ENCODE peak calls at places on chromosomes 2 and 18, in five cellular contexts. One of them, this sample, is unnamed.

GRCh38 chr2:24871852-24872323 is 48.1 kb downstream of the ADCY3 start:
- DNase-seq in pancreas: no peak
- DNase-seq in HFFc6: no peak
- DNase-seq in fibroblast of lung: no peak
- DNase-seq in epithelial cell of esophagus: no peak
- DNase-seq in this sample: no peak

GRCh38 chr2:26172866-26173595 is at the start of gene GAREM2:
- DNase-seq in epithelial cell of esophagus: no peak
- DNase-seq in pancreas: no peak
- DNase-seq in fibroblast of lung: no peak
- DNase-seq in HFFc6: no peak
- DNase-seq in this sample: peak

GRCh38 chr18:35816003-35816402 is 156.5 kb upstream of the RMP24 start:
- DNase-seq in epithelial cell of esophagus: no peak
- DNase-seq in HFFc6: no peak
- DNase-seq in pancreas: no peak
- DNase-seq in fibroblast of lung: no peak
- DNase-seq in this sample: no peak

GRCh38 chr18:79848294-79848578 is 50.5 kb downstream of the KCNG2 start:
- DNase-seq in HFFc6: no peak
- DNase-seq in pancreas: no peak
- DNase-seq in fibroblast of lung: no peak
- DNase-seq in epithelial cell of esophagus: no peak
- DNase-seq in this sample: no peak

GRCh38 chr2:176582183-176582582 is 312.9 kb downstream of the MTX2 start:
- DNase-seq in HFFc6: no peak
- DNase-seq in epithelial cell of esophagus: no peak
- DNase-seq in pancreas: no peak
- DNase-seq in fibroblast of lung: peak
- DNase-seq in this sample: no peak

GRCh38 chr18:47036298-47036874 is 965 bp upstream of the ELOA2 start:
- DNase-seq in HFFc6: peak
- DNase-seq in epithelial cell of esophagus: peak
- DNase-seq in fibroblast of lung: peak
- DNase-seq in pancreas: no peak
- DNase-seq in this sample: no peak

GRCh38 chr2:179613701-179614100 is 247.7 kb downstream of the ZNF385B start:
- DNase-seq in HFFc6: peak
- DNase-seq in epithelial cell of esophagus: peak
- DNase-seq in fibroblast of lung: peak
- DNase-seq in pancreas: no peak
- DNase-seq in this sample: no peak

GRCh38 chr2:75476778-75477177 is 84.0 kb downstream of the EVA1A start:
- DNase-seq in epithelial cell of esophagus: peak
- DNase-seq in fibroblast of lung: peak
- DNase-seq in pancreas: no peak
- DNase-seq in HFFc6: peak
- DNase-seq in this sample: no peak

GRCh38 chr2:215571693-215572092 is 135.8 kb upstream of the FN1 start:
- DNase-seq in epithelial cell of esophagus: no peak
- DNase-seq in HFFc6: no peak
- DNase-seq in pancreas: no peak
- DNase-seq in fibroblast of lung: no peak
- DNase-seq in this sample: no peak

GRCh38 chr2:150624001-150624401 is 136.5 kb upstream of the RND3 start:
- DNase-seq in epithelial cell of esophagus: peak
- DNase-seq in fibroblast of lung: peak
- DNase-seq in pancreas: no peak
- DNase-seq in HFFc6: no peak
- DNase-seq in this sample: no peak

GRCh38 chr2:233399306-233400225 is 45.3 kb downstream of the DGKD start:
- DNase-seq in fibroblast of lung: no peak
- DNase-seq in pancreas: no peak
- DNase-seq in epithelial cell of esophagus: no peak
- DNase-seq in HFFc6: no peak
- DNase-seq in this sample: no peak
- TF ChIP-seq CTCF in fibroblast of lung: no peak
- TF ChIP-seq CTCF in pancreas: no peak
- TF ChIP-seq CTCF in epithelial cell of esophagus: no peak
- TF ChIP-seq CTCF in HFFc6: no peak
- TF ChIP-seq CTCF in this sample: no peak

GRCh38 chr2:200963129-200963917 is at the start of gene ORC2:
- DNase-seq in pancreas: peak
- DNase-seq in fibroblast of lung: peak
- DNase-seq in epithelial cell of esophagus: peak
- DNase-seq in HFFc6: peak
- DNase-seq in this sample: peak
- TF ChIP-seq CTCF in pancreas: peak
- TF ChIP-seq CTCF in fibroblast of lung: peak
- TF ChIP-seq CTCF in epithelial cell of esophagus: peak
- TF ChIP-seq CTCF in HFFc6: peak
- TF ChIP-seq CTCF in this sample: peak

DNA sequence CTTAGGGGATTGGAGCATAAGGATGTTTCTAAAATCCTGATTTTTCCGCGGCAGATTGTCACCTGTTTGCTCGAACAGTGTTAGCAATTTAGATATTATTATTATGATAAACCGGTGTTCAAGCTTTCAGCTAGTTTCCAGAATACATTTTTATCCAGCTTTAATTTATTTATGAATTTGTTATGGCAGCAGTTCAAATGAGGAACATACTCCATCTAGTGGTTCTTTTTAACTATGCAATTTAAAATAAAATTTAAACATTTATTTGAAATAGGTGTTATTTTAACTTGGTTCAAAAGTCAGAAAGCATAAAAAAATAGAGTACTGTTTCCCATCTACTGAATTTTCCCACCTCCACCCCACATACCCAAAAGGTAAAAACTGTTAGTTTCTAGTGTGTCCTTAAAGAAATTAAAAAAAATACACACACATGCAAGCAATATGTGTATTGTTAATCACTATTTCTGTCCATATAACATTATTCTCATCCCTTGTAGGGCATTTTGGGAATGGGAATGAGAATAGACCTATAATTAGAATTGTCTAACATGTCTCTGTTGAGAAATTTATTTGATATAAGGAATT is 23.2 kb downstream of the ACOXL start:
- DNase-seq in HFFc6: no peak
- DNase-seq in fibroblast of lung: peak
- DNase-seq in pancreas: no peak
- DNase-seq in epithelial cell of esophagus: no peak
- DNase-seq in this sample: no peak
- TF ChIP-seq CTCF in HFFc6: peak
- TF ChIP-seq CTCF in fibroblast of lung: peak
- TF ChIP-seq CTCF in pancreas: peak
- TF ChIP-seq CTCF in epithelial cell of esophagus: peak
- TF ChIP-seq CTCF in this sample: peak

GRCh38 chr18:58336605-58337004 is 292.3 kb downstream of the ALPK2 start:
- DNase-seq in fibroblast of lung: peak
- DNase-seq in pancreas: no peak
- DNase-seq in epithelial cell of esophagus: peak
- DNase-seq in HFFc6: peak
- DNase-seq in this sample: no peak

GRCh38 chr18:58335223-58335622 is 291.2 kb downstream of the NEDD4L start:
- DNase-seq in HFFc6: no peak
- DNase-seq in fibroblast of lung: no peak
- DNase-seq in epithelial cell of esophagus: no peak
- DNase-seq in pancreas: no peak
- DNase-seq in this sample: no peak

GRCh38 chr18:58334061-58334460 is 290.0 kb downstream of the NEDD4L start:
- DNase-seq in HFFc6: no peak
- DNase-seq in pancreas: no peak
- DNase-seq in fibroblast of lung: no peak
- DNase-seq in epithelial cell of esophagus: no peak
- DNase-seq in this sample: no peak

GRCh38 chr18:58337285-58337684 is 291.6 kb downstream of the ALPK2 start:
- DNase-seq in HFFc6: no peak
- DNase-seq in epithelial cell of esophagus: no peak
- DNase-seq in pancreas: no peak
- DNase-seq in fibroblast of lung: no peak
- DNase-seq in this sample: no peak

DNA sequence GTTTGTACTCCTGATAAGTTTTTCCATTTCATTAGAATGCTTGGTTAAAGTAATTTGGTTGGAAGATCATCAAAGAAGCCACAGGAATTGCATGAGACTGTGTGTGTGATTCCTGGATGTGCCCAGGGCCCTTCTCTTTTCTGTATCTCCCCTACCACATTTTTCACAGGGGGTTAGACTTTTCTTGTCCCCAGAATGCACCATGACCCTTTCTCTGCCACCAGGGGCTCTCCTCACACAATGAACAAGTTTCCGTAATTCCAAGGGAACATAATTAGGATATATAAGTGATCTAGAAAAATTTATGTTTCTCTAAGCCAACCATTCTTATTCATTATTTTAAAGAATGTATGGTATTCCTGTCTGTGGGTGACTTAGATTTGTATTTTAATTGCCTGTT is 291.8 kb downstream of the NEDD4L start:
- DNase-seq in fibroblast of lung: peak
- DNase-seq in epithelial cell of esophagus: no peak
- DNase-seq in pancreas: no peak
- DNase-seq in HFFc6: no peak
- DNase-seq in this sample: no peak
- TF ChIP-seq CTCF in fibroblast of lung: peak
- TF ChIP-seq CTCF in epithelial cell of esophagus: no peak
- TF ChIP-seq CTCF in pancreas: no peak
- TF ChIP-seq CTCF in HFFc6: peak
- TF ChIP-seq CTCF in this sample: no peak

DNA sequence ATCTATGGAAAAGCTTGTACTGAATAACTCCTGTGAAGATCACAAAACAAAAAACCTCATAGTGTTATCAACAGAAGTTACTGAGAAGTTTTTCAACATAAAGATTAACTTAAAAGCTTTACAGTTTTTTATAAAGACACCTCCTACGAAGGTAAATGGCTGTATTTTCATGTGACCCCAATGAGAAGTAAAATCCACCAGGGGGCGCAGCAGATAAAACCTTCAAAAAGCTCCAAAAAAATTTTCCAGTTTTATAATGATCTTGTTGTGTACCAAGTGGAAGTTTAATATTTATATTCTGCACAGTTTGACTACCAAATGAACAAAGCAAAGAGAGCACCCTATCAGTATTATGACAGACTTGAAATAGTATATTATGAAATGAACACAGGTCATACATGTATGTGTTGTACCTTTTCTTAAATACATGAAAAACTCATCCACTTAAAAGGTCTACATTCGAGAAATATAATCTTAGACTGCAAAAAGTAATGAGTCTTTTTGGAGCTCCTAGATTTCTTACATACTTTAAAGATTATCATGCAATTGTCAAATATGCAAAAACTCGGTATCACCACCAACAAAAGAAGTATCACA is 38.5 kb downstream of the PNO1 start:
- DNase-seq in pancreas: no peak
- DNase-seq in fibroblast of lung: peak
- DNase-seq in HFFc6: peak
- DNase-seq in epithelial cell of esophagus: peak
- DNase-seq in this sample: no peak
- TF ChIP-seq CTCF in pancreas: peak
- TF ChIP-seq CTCF in fibroblast of lung: peak
- TF ChIP-seq CTCF in HFFc6: peak
- TF ChIP-seq CTCF in epithelial cell of esophagus: peak
- TF ChIP-seq CTCF in this sample: peak

GRCh38 chr2:23624378-23624777 is 239.4 kb downstream of the KLHL29 start:
- DNase-seq in HFFc6: no peak
- DNase-seq in pancreas: no peak
- DNase-seq in fibroblast of lung: no peak
- DNase-seq in epithelial cell of esophagus: peak
- DNase-seq in this sample: no peak
- TF ChIP-seq CTCF in HFFc6: peak
- TF ChIP-seq CTCF in pancreas: no peak
- TF ChIP-seq CTCF in fibroblast of lung: peak
- TF ChIP-seq CTCF in epithelial cell of esophagus: peak
- TF ChIP-seq CTCF in this sample: peak

DNA sequence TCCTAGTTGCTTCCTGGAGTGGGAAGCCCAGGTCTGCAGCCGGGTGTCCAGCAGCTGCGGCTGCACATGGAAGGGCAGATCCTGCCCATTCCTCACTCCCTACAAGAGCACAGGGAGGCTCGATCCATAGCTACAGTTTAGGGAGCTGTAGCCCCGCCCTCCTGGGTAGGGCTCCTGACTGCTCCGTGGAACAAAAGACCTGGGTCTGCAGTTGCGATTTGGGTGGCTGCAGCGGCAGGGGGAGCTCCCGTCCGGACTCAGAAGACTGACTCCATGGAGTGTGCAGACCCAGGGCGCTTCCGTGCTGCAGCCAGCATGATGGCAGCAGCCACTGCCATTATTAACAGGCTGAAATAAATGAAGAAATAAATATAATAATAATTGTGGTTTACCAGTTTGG is 157.3 kb downstream of the CTNNA2 start:
- DNase-seq in pancreas: no peak
- DNase-seq in epithelial cell of esophagus: no peak
- DNase-seq in HFFc6: no peak
- DNase-seq in fibroblast of lung: no peak
- DNase-seq in this sample: peak
- TF ChIP-seq CTCF in pancreas: no peak
- TF ChIP-seq CTCF in epithelial cell of esophagus: no peak
- TF ChIP-seq CTCF in HFFc6: no peak
- TF ChIP-seq CTCF in fibroblast of lung: no peak
- TF ChIP-seq CTCF in this sample: no peak

This sample was measured in mesothelial cell of epicardium.